ENCODE peak calls at places on chromosomes 6 and 20, in ten cellular contexts. One of them, this sample, is unnamed.

GRCh38 chr6:164010446-164011071 is 596.0 kb downstream of the QKI start:
- DNase-seq in NCI-H446: no peak
- DNase-seq in sigmoid colon: no peak
- DNase-seq in Ammon's horn: peak; percentile 56
- DNase-seq in AG09319: no peak
- DNase-seq in fibroblast of the aortic adventitia: no peak
- DNase-seq in lung: no peak
- DNase-seq in activated naive CD8-positive, alpha-beta T cell treated with anti-CD3 and anti-CD28 coated beads for 36 hours: no peak
- DNase-seq in HepG2: no peak
- DNase-seq in Calu3: no peak
- DNase-seq in this sample: no peak

GRCh38 chr6:87798393-87799278 is 96.6 kb upstream of the AKIRIN2 start:
- DNase-seq in activated naive CD8-positive, alpha-beta T cell treated with anti-CD3 and anti-CD28 coated beads for 36 hours: no peak
- DNase-seq in Calu3: no peak
- DNase-seq in lung: no peak
- DNase-seq in HepG2: peak; percentile 99
- DNase-seq in Ammon's horn: no peak
- DNase-seq in sigmoid colon: no peak
- DNase-seq in AG09319: no peak
- DNase-seq in fibroblast of the aortic adventitia: no peak
- DNase-seq in NCI-H446: no peak
- DNase-seq in this sample: peak; percentile 55

GRCh38 chr6:23983691-23984090 is 142.3 kb upstream of the NRSN1 start:
- DNase-seq in NCI-H446: no peak
- DNase-seq in Calu3: no peak
- DNase-seq in lung: no peak
- DNase-seq in AG09319: no peak
- DNase-seq in sigmoid colon: no peak
- DNase-seq in activated naive CD8-positive, alpha-beta T cell treated with anti-CD3 and anti-CD28 coated beads for 36 hours: no peak
- DNase-seq in HepG2: no peak
- DNase-seq in fibroblast of the aortic adventitia: no peak
- DNase-seq in Ammon's horn: no peak
- DNase-seq in this sample: no peak

GRCh38 chr20:373171-373890 is 7.2 kb upstream of the TRIB3 start:
- DNase-seq in HepG2: peak; percentile 87
- DNase-seq in NCI-H446: no peak
- DNase-seq in Ammon's horn: no peak
- DNase-seq in AG09319: peak; percentile 34
- DNase-seq in activated naive CD8-positive, alpha-beta T cell treated with anti-CD3 and anti-CD28 coated beads for 36 hours: no peak
- DNase-seq in lung: peak; percentile 43
- DNase-seq in Calu3: no peak
- DNase-seq in fibroblast of the aortic adventitia: peak; percentile 88
- DNase-seq in sigmoid colon: no peak
- DNase-seq in this sample: no peak

GRCh38 chr6:106705156-106705555 is 75.8 kb downstream of the QRSL1 start:
- DNase-seq in HepG2: no peak
- DNase-seq in Calu3: no peak
- DNase-seq in fibroblast of the aortic adventitia: no peak
- DNase-seq in sigmoid colon: no peak
- DNase-seq in lung: no peak
- DNase-seq in Ammon's horn: no peak
- DNase-seq in activated naive CD8-positive, alpha-beta T cell treated with anti-CD3 and anti-CD28 coated beads for 36 hours: no peak
- DNase-seq in AG09319: no peak
- DNase-seq in NCI-H446: no peak
- DNase-seq in this sample: no peak

GRCh38 chr6:133242761-133243590 is 1.8 kb downstream of the EYA4 start:
- DNase-seq in fibroblast of the aortic adventitia: no peak
- DNase-seq in Ammon's horn: no peak
- DNase-seq in lung: no peak
- DNase-seq in NCI-H446: no peak
- DNase-seq in AG09319: no peak
- DNase-seq in activated naive CD8-positive, alpha-beta T cell treated with anti-CD3 and anti-CD28 coated beads for 36 hours: no peak
- DNase-seq in sigmoid colon: no peak
- DNase-seq in HepG2: no peak
- DNase-seq in Calu3: peak; percentile 43
- DNase-seq in this sample: no peak

GRCh38 chr6:30681696-30682180 is 4.7 kb downstream of the PPP1R18 start:
- DNase-seq in activated naive CD8-positive, alpha-beta T cell treated with anti-CD3 and anti-CD28 coated beads for 36 hours: no peak
- DNase-seq in AG09319: no peak
- DNase-seq in lung: no peak
- DNase-seq in HepG2: no peak
- DNase-seq in Calu3: no peak
- DNase-seq in fibroblast of the aortic adventitia: no peak
- DNase-seq in Ammon's horn: no peak
- DNase-seq in NCI-H446: no peak
- DNase-seq in sigmoid colon: no peak
- DNase-seq in this sample: no peak

GRCh38 chr6:170584954-170585498 is 589 bp upstream of the PDCD2 start:
- DNase-seq in AG09319: no peak
- DNase-seq in Calu3: peak; percentile 3
- DNase-seq in activated naive CD8-positive, alpha-beta T cell treated with anti-CD3 and anti-CD28 coated beads for 36 hours: no peak
- DNase-seq in NCI-H446: no peak
- DNase-seq in fibroblast of the aortic adventitia: no peak
- DNase-seq in HepG2: no peak
- DNase-seq in lung: no peak
- DNase-seq in sigmoid colon: no peak
- DNase-seq in Ammon's horn: no peak
- DNase-seq in this sample: no peak

GRCh38 chr6:134817448-134817847 is 132.5 kb downstream of the ALDH8A1 start:
- DNase-seq in activated naive CD8-positive, alpha-beta T cell treated with anti-CD3 and anti-CD28 coated beads for 36 hours: no peak
- DNase-seq in NCI-H446: no peak
- DNase-seq in sigmoid colon: no peak
- DNase-seq in Calu3: no peak
- DNase-seq in fibroblast of the aortic adventitia: no peak
- DNase-seq in HepG2: no peak
- DNase-seq in AG09319: no peak
- DNase-seq in lung: no peak
- DNase-seq in Ammon's horn: no peak
- DNase-seq in this sample: no peak

GRCh38 chr20:47610247-47610944 is 108.7 kb downstream of the NCOA3 start:
- DNase-seq in AG09319: peak; percentile 40
- DNase-seq in sigmoid colon: peak; percentile 71
- DNase-seq in fibroblast of the aortic adventitia: peak; percentile 81
- DNase-seq in NCI-H446: no peak
- DNase-seq in Ammon's horn: no peak
- DNase-seq in HepG2: no peak
- DNase-seq in Calu3: peak; percentile 67
- DNase-seq in activated naive CD8-positive, alpha-beta T cell treated with anti-CD3 and anti-CD28 coated beads for 36 hours: peak; percentile 74
- DNase-seq in lung: no peak
- DNase-seq in this sample: peak; percentile 52

GRCh38 chr6:125114248-125114858 is 39.2 kb upstream of the TPD52L1 start:
- DNase-seq in sigmoid colon: peak; percentile 72
- DNase-seq in lung: no peak
- DNase-seq in HepG2: peak; percentile 43
- DNase-seq in Ammon's horn: peak; percentile 68
- DNase-seq in AG09319: no peak
- DNase-seq in NCI-H446: peak; percentile 55
- DNase-seq in activated naive CD8-positive, alpha-beta T cell treated with anti-CD3 and anti-CD28 coated beads for 36 hours: peak; percentile 8
- DNase-seq in Calu3: peak; percentile 43
- DNase-seq in fibroblast of the aortic adventitia: peak; percentile 80
- DNase-seq in this sample: peak; percentile 64

GRCh38 chr6:135182120-135182992 is 1.2 kb downstream of the MYB start:
- DNase-seq in activated naive CD8-positive, alpha-beta T cell treated with anti-CD3 and anti-CD28 coated beads for 36 hours: peak; percentile 71
- DNase-seq in fibroblast of the aortic adventitia: peak; percentile 13
- DNase-seq in HepG2: no peak
- DNase-seq in lung: no peak
- DNase-seq in NCI-H446: no peak
- DNase-seq in sigmoid colon: no peak
- DNase-seq in Calu3: peak; percentile 10
- DNase-seq in AG09319: no peak
- DNase-seq in Ammon's horn: peak; percentile 32
- DNase-seq in this sample: peak; percentile 67